ENCODE peak calls at places on chromosomes 5 and 9, in seven cellular contexts. R is A549, X is ovary, W is Peyer's patch, I is testis, V is breast epithelium, H is transverse colon. E is an unnamed sample.

GRCh38 chr5:62584395-62584794 is 5.8 kb downstream of the LRRC70 start:
- DNase-seq in R (no peak), X (no peak), W (no peak), I (no peak), V (no peak), H (no peak), E (no peak)

GRCh38 chr5:79888643-79889042 is 102.4 kb downstream of the MTX3 start:
- DNase-seq in R (no peak), X (no peak), W (no peak), I (no peak), V (no peak), H (no peak), E (no peak)

GRCh38 chr5:132476853-132477729 is 13.5 kb downstream of the IRF1 start:
- DNase-seq in R (no peak), X (no peak), W (peak), I (no peak), V (no peak), H (peak), E (no peak)

GRCh38 chr5:141945511-141946024 is 12.4 kb downstream of the PCDH12 start:
- DNase-seq in R (no peak), X (no peak), W (no peak), I (no peak), V (no peak), H (no peak), E (no peak)

GRCh38 chr9:117073539-117074336 is 341.1 kb downstream of the ASTN2 start:
- DNase-seq in R (peak), X (no peak), W (no peak), I (peak), V (no peak), H (no peak), E (peak)

GRCh38 chr5:109917154-109917546 is 227.4 kb downstream of the MAN2A1 start:
- DNase-seq in R (no peak), X (no peak), W (no peak), I (no peak), V (no peak), H (no peak), E (no peak)

GRCh38 chr9:16732546-16732945 is 137.9 kb downstream of the BNC2 start:
- DNase-seq in R (no peak), X (no peak), W (no peak), I (no peak), V (no peak), H (no peak), E (peak)

GRCh38 chr9:114894801-114895433 is 35.5 kb downstream of the TNFSF8 start:
- DNase-seq in R (peak), X (no peak), W (no peak), I (no peak), V (no peak), H (no peak), E (peak)

GRCh38 chr9:98087420-98088354 is 31.2 kb downstream of the NANS start:
- DNase-seq in R (no peak), X (peak), W (peak), I (peak), V (no peak), H (peak), E (no peak)

GRCh38 chr9:37262410-37262809 is 142.0 kb downstream of the ZCCHC7 start:
- DNase-seq in R (peak), X (no peak), W (no peak), I (peak), V (no peak), H (no peak), E (peak)

GRCh38 chr5:176906126-176906525 is 7.0 kb upstream of the HK3 start:
- DNase-seq in R (no peak), X (no peak), W (no peak), I (no peak), V (no peak), H (no peak), E (no peak)

DNA sequence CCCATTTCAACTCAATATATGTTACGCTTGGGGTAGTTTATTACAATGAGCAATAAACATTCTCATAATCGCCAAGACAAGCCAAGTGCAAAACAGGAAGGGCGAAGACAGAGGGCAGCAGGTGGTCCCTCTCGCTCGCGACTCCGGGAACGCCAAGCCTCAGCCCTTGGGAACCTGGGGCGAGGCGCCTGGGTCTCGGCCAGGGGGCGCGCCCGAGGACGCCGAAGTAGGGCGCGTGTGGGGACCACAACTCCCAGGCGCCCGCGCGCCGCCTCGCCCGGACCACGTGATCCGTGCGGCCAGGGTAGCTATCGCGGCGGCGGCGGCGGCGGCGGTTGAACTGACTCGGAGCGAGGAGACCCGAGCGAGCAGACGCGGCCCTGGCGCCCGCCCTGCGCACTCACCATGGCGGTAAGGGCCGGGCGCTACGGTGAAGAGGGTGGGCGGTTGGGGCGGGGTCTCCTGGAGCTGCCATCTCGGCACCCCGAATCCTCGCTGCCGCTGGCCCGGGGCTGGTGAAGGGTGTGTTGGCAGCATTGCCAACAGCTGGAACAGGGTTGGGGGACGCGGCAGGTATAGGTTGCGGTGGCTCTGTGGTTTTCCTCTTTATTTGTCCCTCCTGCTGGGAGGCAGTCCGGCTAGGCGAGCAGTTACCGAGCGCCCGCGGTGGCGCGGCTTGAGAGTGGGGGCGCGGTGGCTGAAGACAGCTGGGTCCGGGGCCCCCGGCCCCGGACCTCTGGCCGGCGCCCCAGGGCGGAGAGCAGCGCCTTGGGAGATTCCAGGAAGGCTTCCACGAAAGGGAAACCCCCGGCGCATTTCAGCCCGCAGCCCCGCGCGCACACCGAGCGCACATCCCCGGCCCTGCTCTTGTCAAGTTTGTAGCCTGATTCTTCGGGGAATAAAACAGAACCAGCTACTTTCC is at the start of gene SLC31A2:
- DNase-seq in R (peak), X (peak), W (peak), I (peak), V (peak), H (peak), E (peak)
- TF ChIP-seq POLR2A in R (peak), X (peak), W (peak), I (no peak), V (no peak), H (peak), E (no peak)

GRCh38 chr5:90473321-90474234 is 993 bp downstream of the MBLAC2 start:
- DNase-seq in R (peak), X (peak), W (no peak), I (peak), V (no peak), H (peak), E (peak)

GRCh38 chr5:90475436-90475980 is 844 bp downstream of the POLR3G start:
- DNase-seq in R (no peak), X (no peak), W (no peak), I (no peak), V (no peak), H (peak), E (no peak)

GRCh38 chr5:90472783-90473182 is 1.8 kb downstream of the MBLAC2 start:
- DNase-seq in R (no peak), X (no peak), W (no peak), I (no peak), V (no peak), H (no peak), E (no peak)

GRCh38 chr5:90477073-90477472 is 2.4 kb downstream of the POLR3G start:
- DNase-seq in R (no peak), X (no peak), W (no peak), I (no peak), V (no peak), H (no peak), E (no peak)

GRCh38 chr5:90474235-90475107 is at the start of the genes MBLAC2 and POLR3G:
- DNase-seq in R (peak), X (peak), W (peak), I (peak), V (peak), H (peak), E (peak)
- TF ChIP-seq POLR2A in R (peak), X (peak), W (peak), I (no peak), V (peak), H (peak), E (peak)

DNA sequence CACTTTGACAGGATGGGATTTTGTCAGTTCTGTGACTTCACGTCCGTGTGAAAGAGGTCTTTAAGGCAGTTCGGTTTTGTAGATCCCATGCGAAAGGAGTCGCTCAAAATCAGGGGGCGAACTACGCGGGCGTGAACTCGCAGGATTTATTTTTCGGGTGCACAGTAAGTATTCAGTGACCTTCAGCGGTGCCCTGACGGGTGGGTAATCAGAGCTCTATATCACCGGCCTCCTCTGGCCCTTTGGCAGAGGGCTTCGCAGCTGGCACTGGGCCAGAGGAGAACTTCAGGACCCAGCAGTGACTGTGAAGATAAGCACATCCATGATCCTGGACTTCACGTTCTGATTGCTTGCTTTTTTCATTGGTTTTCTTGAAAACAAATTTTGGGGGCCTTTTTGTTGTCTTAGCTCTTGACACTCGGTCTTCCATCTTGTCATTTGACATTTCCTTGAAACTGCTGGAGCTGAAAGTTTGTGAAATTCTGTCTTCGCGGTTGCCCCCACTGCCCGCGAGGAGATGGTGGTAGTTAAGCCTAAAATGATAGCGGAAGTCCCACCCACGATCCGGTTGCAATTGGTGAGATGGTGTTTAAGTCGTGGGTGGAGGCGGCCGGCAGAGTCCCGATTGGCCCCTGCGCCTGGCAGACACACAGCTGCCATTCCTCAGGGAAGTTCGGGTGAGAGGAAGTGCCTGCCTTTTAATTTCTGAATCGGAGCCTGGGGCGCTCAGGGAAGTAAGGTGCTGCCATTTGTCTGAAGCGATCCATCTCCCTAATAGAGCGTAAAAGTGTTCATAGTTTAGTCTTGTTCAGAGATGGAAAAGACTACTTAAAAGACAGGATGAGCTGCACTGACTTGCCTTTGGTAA is at the start of gene FAM120AOS:
- DNase-seq in R (peak), X (peak), W (peak), I (peak), V (peak), H (peak), E (peak)
- TF ChIP-seq POLR2A in R (peak), X (peak), W (peak), I (no peak), V (peak), H (peak), E (peak)

DNA sequence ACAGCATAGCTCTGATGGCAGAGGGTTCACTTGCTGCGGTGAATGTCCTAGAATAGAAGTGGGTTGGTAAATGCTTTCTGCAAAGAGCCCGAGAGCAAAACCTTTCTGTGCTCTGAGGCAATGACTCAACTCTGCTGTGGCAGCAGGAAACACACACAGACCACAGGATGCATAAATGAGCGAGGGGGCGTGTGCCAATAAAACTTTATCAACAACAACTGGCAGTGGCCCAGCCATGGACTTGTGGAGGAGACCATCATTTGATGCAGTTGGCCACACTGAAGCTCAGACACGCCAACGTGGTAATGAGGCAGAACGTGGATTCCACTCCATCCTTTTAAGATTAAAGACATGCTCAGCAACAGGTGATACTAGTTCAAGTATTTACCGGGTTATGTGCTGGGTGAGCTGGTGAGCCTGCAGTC is 6.8 kb downstream of the MRPL36 start:
- DNase-seq in R (no peak), X (no peak), W (peak), I (no peak), V (peak), H (peak), E (peak)
- TF ChIP-seq POLR2A in R (no peak), X (no peak), W (no peak), I (no peak), V (no peak), H (no peak), E (peak)

GRCh38 chr5:191036-191948 is at the start of gene LRRC14B:
- DNase-seq in R (no peak), X (no peak), W (peak), I (no peak), V (peak), H (peak), E (no peak)
- TF ChIP-seq POLR2A in R (no peak), X (no peak), W (no peak), I (no peak), V (no peak), H (no peak), E (no peak)